ENCODE peak calls at places on chromosomes 1 and 21, in four cellular contexts. One of them, this sample, is unnamed.

GRCh38 chr1:229841230-229841629 is 215.2 kb downstream of the URB2 start:
- DNase-seq in memory B cell: no peak
- DNase-seq in type B pancreatic cell: no peak
- DNase-seq in SJCRH30: no peak
- DNase-seq in this sample: no peak

GRCh38 chr1:233144434-233144833 is 151.1 kb downstream of the PCNX2 start:
- DNase-seq in memory B cell: no peak
- DNase-seq in type B pancreatic cell: no peak
- DNase-seq in SJCRH30: no peak
- DNase-seq in this sample: no peak

GRCh38 chr21:28752131-28752530 is 240.5 kb downstream of the LTN1 start:
- DNase-seq in memory B cell: no peak
- DNase-seq in type B pancreatic cell: no peak
- DNase-seq in SJCRH30: no peak
- DNase-seq in this sample: no peak

GRCh38 chr1:115830963-115831362 is 10.0 kb downstream of the NHLH2 start:
- DNase-seq in memory B cell: no peak
- DNase-seq in type B pancreatic cell: no peak
- DNase-seq in SJCRH30: no peak
- DNase-seq in this sample: no peak

GRCh38 chr1:184483101-184483813 is 96.4 kb downstream of the C1orf21 start:
- DNase-seq in memory B cell: no peak
- DNase-seq in type B pancreatic cell: no peak
- DNase-seq in SJCRH30: peak
- DNase-seq in this sample: no peak

GRCh38 chr21:45306832-45307571 is 19.3 kb upstream of the POFUT2 start:
- DNase-seq in memory B cell: no peak
- DNase-seq in type B pancreatic cell: no peak
- DNase-seq in SJCRH30: peak
- DNase-seq in this sample: no peak

GRCh38 chr1:7691557-7691956 is 79.5 kb upstream of the VAMP3 start:
- DNase-seq in memory B cell: no peak
- DNase-seq in type B pancreatic cell: no peak
- DNase-seq in SJCRH30: no peak
- DNase-seq in this sample: no peak

GRCh38 chr1:206590025-206590834 is 22.0 kb downstream of the EIF2D start:
- DNase-seq in memory B cell: no peak
- DNase-seq in type B pancreatic cell: no peak
- DNase-seq in SJCRH30: peak
- DNase-seq in this sample: peak

GRCh38 chr1:45518910-45519309 is 2.8 kb downstream of the PRDX1 start:
- DNase-seq in memory B cell: no peak
- DNase-seq in type B pancreatic cell: no peak
- DNase-seq in SJCRH30: peak
- DNase-seq in this sample: no peak

GRCh38 chr1:156106624-156107488 is 7.7 kb upstream of the LMNA start:
- DNase-seq in memory B cell: peak
- DNase-seq in type B pancreatic cell: no peak
- DNase-seq in SJCRH30: no peak
- DNase-seq in this sample: no peak

GRCh38 chr1:67489643-67490042 is 59.4 kb upstream of the SERBP1 start:
- DNase-seq in memory B cell: no peak
- DNase-seq in type B pancreatic cell: no peak
- DNase-seq in SJCRH30: peak
- DNase-seq in this sample: no peak